ENCODE peak calls at places on chromosomes 12 and 14, in seven cellular contexts. One of them, this sample, is unnamed.

GRCh38 chr12:117393656-117394055 is 32.2 kb upstream of the NOS1 start:
- DNase-seq in CD8-positive, alpha-beta T cell: no peak
- DNase-seq in MM.1S: no peak
- DNase-seq in IMR-90: no peak
- DNase-seq in sigmoid colon: no peak
- DNase-seq in psoas muscle: no peak
- DNase-seq in fibroblast of mammary gland: no peak
- DNase-seq in this sample: no peak

GRCh38 chr14:92540472-92541048 is 27.0 kb downstream of the RIN3 start:
- DNase-seq in CD8-positive, alpha-beta T cell: no peak
- DNase-seq in MM.1S: no peak
- DNase-seq in IMR-90: peak; percentile 100
- DNase-seq in sigmoid colon: peak; percentile 98
- DNase-seq in psoas muscle: peak; percentile 92
- DNase-seq in fibroblast of mammary gland: peak; percentile 99
- DNase-seq in this sample: peak; percentile 100

GRCh38 chr14:93970589-93970966 is 5.8 kb downstream of the ASB2 start:
- DNase-seq in CD8-positive, alpha-beta T cell: peak; percentile 73
- DNase-seq in MM.1S: peak; percentile 52
- DNase-seq in IMR-90: no peak
- DNase-seq in sigmoid colon: no peak
- DNase-seq in psoas muscle: no peak
- DNase-seq in fibroblast of mammary gland: no peak
- DNase-seq in this sample: peak; percentile 21

GRCh38 chr12:65327207-65328076 is 49.0 kb downstream of the MSRB3 start:
- DNase-seq in CD8-positive, alpha-beta T cell: no peak
- DNase-seq in MM.1S: no peak
- DNase-seq in IMR-90: peak; percentile 91
- DNase-seq in sigmoid colon: peak; percentile 73
- DNase-seq in psoas muscle: no peak
- DNase-seq in fibroblast of mammary gland: peak; percentile 83
- DNase-seq in this sample: peak; percentile 51

GRCh38 chr12:56014205-56014604 is 6.6 kb upstream of the IKZF4 start:
- DNase-seq in CD8-positive, alpha-beta T cell: no peak
- DNase-seq in MM.1S: no peak
- DNase-seq in IMR-90: no peak
- DNase-seq in sigmoid colon: no peak
- DNase-seq in psoas muscle: no peak
- DNase-seq in fibroblast of mammary gland: no peak
- DNase-seq in this sample: no peak

GRCh38 chr14:22474730-22475351 is 114.2 kb downstream of the DAD1 start:
- DNase-seq in CD8-positive, alpha-beta T cell: no peak
- DNase-seq in MM.1S: no peak
- DNase-seq in IMR-90: peak; percentile 2
- DNase-seq in sigmoid colon: no peak
- DNase-seq in psoas muscle: no peak
- DNase-seq in fibroblast of mammary gland: peak; percentile 47
- DNase-seq in this sample: peak; percentile 39

GRCh38 chr14:92161521-92161920 is 39.8 kb downstream of the CPSF2 start:
- DNase-seq in CD8-positive, alpha-beta T cell: no peak
- DNase-seq in MM.1S: no peak
- DNase-seq in IMR-90: no peak
- DNase-seq in sigmoid colon: no peak
- DNase-seq in psoas muscle: no peak
- DNase-seq in fibroblast of mammary gland: no peak
- DNase-seq in this sample: no peak

GRCh38 chr12:124381454-124382207 is 86.7 kb downstream of the RFLNA start:
- DNase-seq in CD8-positive, alpha-beta T cell: no peak
- DNase-seq in MM.1S: no peak
- DNase-seq in IMR-90: peak; percentile 59
- DNase-seq in sigmoid colon: peak; percentile 98
- DNase-seq in psoas muscle: peak; percentile 96
- DNase-seq in fibroblast of mammary gland: peak; percentile 79
- DNase-seq in this sample: peak; percentile 90

GRCh38 chr14:97841762-97842161 is 1044.6 kb downstream of the VRK1 start:
- DNase-seq in CD8-positive, alpha-beta T cell: no peak
- DNase-seq in MM.1S: no peak
- DNase-seq in IMR-90: no peak
- DNase-seq in sigmoid colon: no peak
- DNase-seq in psoas muscle: no peak
- DNase-seq in fibroblast of mammary gland: no peak
- DNase-seq in this sample: no peak

GRCh38 chr14:86865934-86866333 is 1127.0 kb downstream of the GALC start:
- DNase-seq in CD8-positive, alpha-beta T cell: no peak
- DNase-seq in MM.1S: no peak
- DNase-seq in IMR-90: no peak
- DNase-seq in sigmoid colon: no peak
- DNase-seq in psoas muscle: no peak
- DNase-seq in fibroblast of mammary gland: no peak
- DNase-seq in this sample: peak; percentile 2
- H3K4me3 ChIP-seq in CD8-positive, alpha-beta T cell: no peak overlapping the region
- H3K4me3 ChIP-seq in MM.1S: no peak overlapping the region
- H3K4me3 ChIP-seq in IMR-90: no peak overlapping the region
- H3K4me3 ChIP-seq in sigmoid colon: no peak overlapping the region
- H3K4me3 ChIP-seq in psoas muscle: no peak overlapping the region
- H3K4me3 ChIP-seq in fibroblast of mammary gland: no peak overlapping the region
- H3K4me3 ChIP-seq in this sample: no peak overlapping the region

GRCh38 chr12:109764123-109764522 is 50.5 kb downstream of the FAM222A start:
- DNase-seq in CD8-positive, alpha-beta T cell: no peak
- DNase-seq in MM.1S: no peak
- DNase-seq in IMR-90: no peak
- DNase-seq in sigmoid colon: no peak
- DNase-seq in psoas muscle: no peak
- DNase-seq in fibroblast of mammary gland: no peak
- DNase-seq in this sample: no peak
- TF ChIP-seq CTCF in CD8-positive, alpha-beta T cell: no peak
- TF ChIP-seq CTCF in MM.1S: no peak
- TF ChIP-seq CTCF in IMR-90: no peak
- TF ChIP-seq CTCF in sigmoid colon: no peak
- TF ChIP-seq CTCF in psoas muscle: no peak
- TF ChIP-seq CTCF in fibroblast of mammary gland: no peak
- TF ChIP-seq CTCF in this sample: no peak

DNA sequence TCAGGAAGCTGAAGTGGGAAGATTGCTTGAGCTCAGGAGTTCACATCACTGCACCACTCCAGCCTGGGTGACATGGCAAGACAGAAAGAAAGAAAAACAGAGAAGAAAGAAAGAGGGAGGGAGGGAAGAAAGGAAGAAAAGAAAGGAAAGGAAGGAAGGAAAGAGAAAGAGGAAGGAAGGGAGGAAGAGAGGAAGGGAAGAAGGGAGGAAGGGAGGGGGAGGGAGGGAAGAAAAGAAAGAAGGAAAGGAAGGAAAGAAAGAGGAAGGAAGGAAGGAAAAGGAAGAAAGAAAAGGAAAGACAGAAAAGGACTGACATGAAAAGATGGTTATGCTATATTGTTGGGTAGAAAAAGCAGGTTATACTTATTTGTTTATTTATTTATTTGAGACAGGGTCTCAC is 3.9 kb downstream of the GLTP start:
- DNase-seq in CD8-positive, alpha-beta T cell: no peak
- DNase-seq in MM.1S: no peak
- DNase-seq in IMR-90: no peak
- DNase-seq in sigmoid colon: no peak
- DNase-seq in psoas muscle: no peak
- DNase-seq in fibroblast of mammary gland: no peak
- DNase-seq in this sample: no peak
- H3K4me3 ChIP-seq in CD8-positive, alpha-beta T cell: no peak overlapping the region
- H3K4me3 ChIP-seq in MM.1S: no peak overlapping the region
- H3K4me3 ChIP-seq in IMR-90: no peak overlapping the region
- H3K4me3 ChIP-seq in sigmoid colon: no peak overlapping the region
- H3K4me3 ChIP-seq in psoas muscle: no peak overlapping the region
- H3K4me3 ChIP-seq in fibroblast of mammary gland: no peak overlapping the region
- H3K4me3 ChIP-seq in this sample: no peak overlapping the region

DNA sequence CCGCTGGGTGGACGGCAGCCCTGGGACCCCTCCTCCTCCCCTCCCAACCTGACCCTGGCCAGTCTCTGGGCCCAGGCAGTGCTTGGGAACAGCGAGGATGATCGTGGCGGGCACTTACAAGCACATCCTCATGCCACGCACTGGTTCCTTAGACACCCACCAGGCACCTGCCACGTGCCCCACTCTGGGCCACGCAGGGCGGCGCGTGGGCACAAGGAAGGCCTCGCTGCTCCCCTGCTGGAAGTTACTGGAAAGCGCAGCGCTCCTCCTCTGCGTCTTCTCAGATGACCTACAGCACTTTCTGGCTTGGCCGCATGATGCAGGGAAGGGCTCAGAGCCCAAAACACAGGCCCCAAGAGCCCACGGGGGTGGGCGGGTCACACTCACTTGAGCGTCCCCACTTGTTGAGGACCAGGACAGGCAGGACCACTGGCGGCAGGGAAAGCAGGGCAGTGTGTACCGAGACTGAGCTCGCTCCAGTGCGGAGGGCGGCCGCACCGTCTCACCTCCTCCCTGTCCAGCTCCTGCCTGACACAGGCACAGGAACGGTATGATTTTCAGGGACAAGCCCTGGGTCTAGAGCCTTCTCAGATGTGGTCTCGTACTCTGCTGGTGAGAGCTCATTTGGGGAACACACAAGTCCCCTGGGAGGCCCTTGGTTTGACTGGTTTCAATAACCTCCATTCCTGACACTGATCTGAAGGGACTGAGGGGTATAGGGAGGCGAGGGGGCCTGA is 128.3 kb upstream of the EVL start:
- DNase-seq in CD8-positive, alpha-beta T cell: no peak
- DNase-seq in MM.1S: no peak
- DNase-seq in IMR-90: no peak
- DNase-seq in sigmoid colon: no peak
- DNase-seq in psoas muscle: no peak
- DNase-seq in fibroblast of mammary gland: no peak
- DNase-seq in this sample: no peak
- TF ChIP-seq CTCF in CD8-positive, alpha-beta T cell: no peak
- TF ChIP-seq CTCF in MM.1S: no peak
- TF ChIP-seq CTCF in IMR-90: no peak
- TF ChIP-seq CTCF in sigmoid colon: no peak
- TF ChIP-seq CTCF in psoas muscle: no peak
- TF ChIP-seq CTCF in fibroblast of mammary gland: no peak
- TF ChIP-seq CTCF in this sample: no peak

GRCh38 chr14:67574156-67574555 is 25.9 kb downstream of the PIGH start:
- DNase-seq in CD8-positive, alpha-beta T cell: no peak
- DNase-seq in MM.1S: no peak
- DNase-seq in IMR-90: no peak
- DNase-seq in sigmoid colon: peak; percentile 56
- DNase-seq in psoas muscle: no peak
- DNase-seq in fibroblast of mammary gland: no peak
- DNase-seq in this sample: no peak
- H3K4me3 ChIP-seq in CD8-positive, alpha-beta T cell: no peak overlapping the region
- H3K4me3 ChIP-seq in MM.1S: no peak overlapping the region
- H3K4me3 ChIP-seq in IMR-90: no peak overlapping the region
- H3K4me3 ChIP-seq in sigmoid colon: no peak overlapping the region
- H3K4me3 ChIP-seq in psoas muscle: no peak overlapping the region
- H3K4me3 ChIP-seq in fibroblast of mammary gland: no peak overlapping the region
- H3K4me3 ChIP-seq in this sample: no peak overlapping the region